ENCODE peak calls at places on chromosomes 11 and 22, in eight cellular contexts. O, D, Q, N, G, A, F and I are unnamed samples.

GRCh38 chr11:19110290-19110689 is 6.7 kb upstream of the ZDHHC13 start:
- DNase-seq in O (peak), D (no peak), Q (no peak), N (peak), G (no peak), A (peak), F (no peak), I (no peak)

GRCh38 chr11:69148806-69149205 is 6.9 kb upstream of the SMIM38 start:
- DNase-seq in O (no peak), D (no peak), Q (no peak), N (no peak), G (no peak), A (no peak), F (no peak), I (no peak)

GRCh38 chr11:11909727-11910126 is 68.0 kb downstream of the USP47 start:
- DNase-seq in O (no peak), D (peak), Q (no peak), N (no peak), G (peak), A (no peak), F (no peak), I (no peak)

GRCh38 chr11:119016216-119017009 is 1.7 kb downstream of the RPS25 start:
- DNase-seq in O (no peak), D (no peak), Q (no peak), N (no peak), G (no peak), A (no peak), F (no peak), I (no peak)

GRCh38 chr11:35348898-35349687 is 70.3 kb downstream of the SLC1A2 start:
- DNase-seq in O (no peak), D (no peak), Q (no peak), N (no peak), G (no peak), A (no peak), F (no peak), I (no peak)

GRCh38 chr11:10807629-10808552 is 835 bp downstream of the EIF4G2 start:
- DNase-seq in O (peak), D (peak), Q (peak), N (peak), G (peak), A (peak), F (peak), I (no peak)

GRCh38 chr11:65298655-65299179 is 15.9 kb upstream of the CDC42EP2 start:
- DNase-seq in O (no peak), D (peak), Q (no peak), N (peak), G (peak), A (peak), F (no peak), I (peak)

GRCh38 chr11:60931897-60932296 is 7.6 kb downstream of the TMEM132A start:
- DNase-seq in O (no peak), D (no peak), Q (no peak), N (peak), G (no peak), A (no peak), F (no peak), I (no peak)

GRCh38 chr22:24796860-24797259 is 9.2 kb upstream of the SGSM1 start:
- DNase-seq in O (no peak), D (no peak), Q (no peak), N (no peak), G (no peak), A (no peak), F (no peak), I (no peak)

GRCh38 chr11:67675058-67675747 is 780 bp upstream of the ALDH3B2 start:
- DNase-seq in O (no peak), D (no peak), Q (no peak), N (no peak), G (no peak), A (no peak), F (no peak), I (no peak)

GRCh38 chr11:106281455-106282173 is 204.2 kb downstream of the AASDHPPT start:
- DNase-seq in O (no peak), D (peak), Q (no peak), N (no peak), G (peak), A (no peak), F (peak), I (peak)

GRCh38 chr11:107043242-107043991 is 25.1 kb upstream of the GUCY1A2 start:
- DNase-seq in O (no peak), D (peak), Q (no peak), N (no peak), G (peak), A (no peak), F (no peak), I (peak)

GRCh38 chr11:94758671-94759070 is 9.5 kb upstream of the AMOTL1 start:
- DNase-seq in O (no peak), D (no peak), Q (no peak), N (no peak), G (no peak), A (no peak), F (no peak), I (no peak)

GRCh38 chr11:119551726-119552510 is 128.9 kb upstream of the THY1 start:
- DNase-seq in O (no peak), D (no peak), Q (peak), N (no peak), G (no peak), A (no peak), F (no peak), I (no peak)

GRCh38 chr11:131506376-131506775 is 136.0 kb downstream of the NTM start:
- DNase-seq in O (no peak), D (no peak), Q (no peak), N (no peak), G (no peak), A (no peak), F (no peak), I (no peak)

GRCh38 chr22:41256254-41256897 is 15.6 kb upstream of the CHADL start:
- DNase-seq in O (no peak), D (peak), Q (no peak), N (no peak), G (peak), A (no peak), F (peak), I (peak)

GRCh38 chr22:19178065-19178658 is 374 bp downstream of the SLC25A1 start:
- DNase-seq in O (peak), D (peak), Q (peak), N (peak), G (peak), A (peak), F (no peak), I (peak)

GRCh38 chr11:16607675-16608644 is 130.5 kb upstream of the C11orf58 start:
- DNase-seq in O (peak), D (peak), Q (peak), N (peak), G (peak), A (peak), F (no peak), I (no peak)

GRCh38 chr22:37381489-37381888 is 45.8 kb downstream of the ELFN2 start:
- DNase-seq in O (no peak), D (peak), Q (no peak), N (no peak), G (peak), A (no peak), F (no peak), I (peak)

GRCh38 chr11:92776676-92777075 is 192.8 kb upstream of the MTNR1B start:
- DNase-seq in O (no peak), D (no peak), Q (no peak), N (no peak), G (no peak), A (no peak), F (no peak), I (no peak)

GRCh38 chr22:30312053-30312452 is 14.7 kb downstream of the TBC1D10A start:
- DNase-seq in O (no peak), D (peak), Q (no peak), N (no peak), G (peak), A (no peak), F (no peak), I (peak)

GRCh38 chr22:26431151-26431995 is 2.3 kb downstream of the ASPHD2 start:
- DNase-seq in O (no peak), D (no peak), Q (no peak), N (no peak), G (no peak), A (no peak), F (no peak), I (no peak)

GRCh38 chr22:20268350-20269012 is 363 bp upstream of the RTN4R start:
- DNase-seq in O (peak), D (peak), Q (peak), N (peak), G (peak), A (peak), F (peak), I (peak)

GRCh38 chr22:50270302-50271010 is at the start of gene MAPK11:
- DNase-seq in O (peak), D (peak), Q (peak), N (peak), G (peak), A (peak), F (peak), I (peak)
- TF ChIP-seq CTCF in O (no peak), D (no peak), Q (no peak), N (no peak), G (no peak), A (no peak), F (no peak), I (no peak)

GRCh38 chr11:81444306-81444705 is 1289.4 kb downstream of the FAM181B start:
- DNase-seq in O (no peak), D (no peak), Q (peak), N (no peak), G (no peak), A (no peak), F (no peak), I (no peak)
- TF ChIP-seq CTCF in O (no peak), D (no peak), Q (peak), N (no peak), G (no peak), A (no peak), F (no peak), I (no peak)

GRCh38 chr11:44456544-44457270 is 108.8 kb upstream of the CD82 start:
- DNase-seq in O (no peak), D (no peak), Q (peak), N (peak), G (no peak), A (no peak), F (peak), I (no peak)

GRCh38 chr11:44453871-44454270 is 111.6 kb upstream of the CD82 start:
- DNase-seq in O (no peak), D (no peak), Q (no peak), N (no peak), G (no peak), A (no peak), F (no peak), I (no peak)

GRCh38 chr11:44453213-44453612 is 112.2 kb upstream of the CD82 start:
- DNase-seq in O (no peak), D (no peak), Q (no peak), N (no peak), G (no peak), A (peak), F (no peak), I (no peak)

GRCh38 chr11:44451706-44452105 is 113.8 kb upstream of the CD82 start:
- DNase-seq in O (no peak), D (no peak), Q (no peak), N (no peak), G (no peak), A (no peak), F (no peak), I (no peak)

GRCh38 chr11:44454686-44455085 is 110.8 kb upstream of the CD82 start:
- DNase-seq in O (no peak), D (no peak), Q (no peak), N (no peak), G (no peak), A (peak), F (no peak), I (no peak)
- TF ChIP-seq CTCF in O (no peak), D (no peak), Q (no peak), N (no peak), G (no peak), A (no peak), F (no peak), I (no peak)

DNA sequence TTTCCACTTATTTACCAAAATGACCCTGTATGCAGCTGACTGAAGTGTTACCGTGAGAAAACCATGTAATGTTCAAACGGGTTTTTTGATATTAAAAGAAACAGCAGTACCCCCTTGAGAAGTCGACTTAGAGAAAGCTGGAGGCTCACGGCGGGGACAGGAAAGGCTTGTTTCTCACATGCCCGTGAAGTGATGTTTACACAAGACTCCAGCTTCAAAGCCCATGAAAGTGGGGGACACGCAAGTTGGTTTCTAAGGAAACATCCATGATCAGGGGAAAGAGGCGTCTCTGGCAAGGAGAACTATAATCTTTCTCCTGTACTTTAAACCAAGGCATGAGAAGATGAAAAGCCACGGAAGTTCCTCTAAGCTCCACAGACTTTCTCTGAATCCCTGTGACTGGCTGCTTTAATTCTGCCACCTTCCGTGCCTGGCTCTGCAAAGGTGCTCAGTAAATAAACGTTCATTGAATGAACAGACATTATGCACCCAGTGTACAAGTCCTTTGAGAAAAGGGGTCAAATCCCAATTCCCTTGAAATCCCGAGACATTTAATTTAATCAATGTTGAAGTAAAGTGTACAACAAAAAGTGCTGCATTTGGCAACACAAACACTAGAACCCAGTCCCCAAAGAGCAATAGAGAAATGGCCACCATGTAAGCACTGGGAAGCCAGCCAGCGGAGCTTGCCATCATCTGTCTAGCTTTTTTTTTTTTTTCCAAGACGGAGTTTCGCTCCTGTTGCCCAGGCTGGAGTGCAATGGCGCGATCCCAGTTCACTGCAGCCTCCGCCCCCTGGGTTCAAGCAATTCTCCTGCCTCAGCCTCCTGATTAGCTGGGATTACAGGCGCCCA is 58.7 kb downstream of the AHNAK start:
- DNase-seq in O (no peak), D (peak), Q (no peak), N (peak), G (no peak), A (no peak), F (no peak), I (no peak)
- TF ChIP-seq CTCF in O (no peak), D (no peak), Q (no peak), N (no peak), G (no peak), A (no peak), F (no peak), I (no peak)

DNA sequence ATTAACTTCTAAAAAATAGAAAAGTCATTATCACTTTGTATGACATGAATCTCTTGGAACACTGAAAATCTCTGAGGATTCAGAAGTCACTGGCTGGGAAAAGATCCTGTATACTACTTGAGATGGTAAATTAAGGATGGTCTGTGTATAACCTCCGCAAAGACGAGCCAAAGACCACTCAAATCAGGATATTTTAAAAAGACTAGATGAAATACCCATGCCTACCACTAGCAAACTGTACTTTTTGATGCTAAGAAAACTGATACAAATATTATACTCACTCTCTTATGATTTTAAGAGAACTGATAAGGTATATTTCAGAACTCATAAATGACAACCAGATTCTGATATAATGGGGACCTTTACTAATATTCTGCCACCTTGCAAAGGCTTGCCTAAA is 78.6 kb upstream of the APOA1 start:
- DNase-seq in O (no peak), D (no peak), Q (no peak), N (no peak), G (no peak), A (no peak), F (no peak), I (no peak)
- TF ChIP-seq CTCF in O (no peak), D (no peak), Q (no peak), N (no peak), G (peak), A (no peak), F (no peak), I (no peak)

GRCh38 chr22:39520874-39521857 is 804 bp downstream of the ATF4 start:
- DNase-seq in O (peak), D (peak), Q (peak), N (peak), G (peak), A (peak), F (peak), I (peak)

GRCh38 chr22:39520054-39520873 is at the start of gene ATF4:
- DNase-seq in O (peak), D (peak), Q (peak), N (peak), G (peak), A (peak), F (peak), I (peak)

GRCh38 chr22:39518996-39519680 is 1.2 kb upstream of the ATF4 start:
- DNase-seq in O (no peak), D (peak), Q (no peak), N (peak), G (peak), A (no peak), F (no peak), I (no peak)

GRCh38 chr22:39518124-39518786 is 2.1 kb upstream of the ATF4 start:
- DNase-seq in O (no peak), D (no peak), Q (no peak), N (peak), G (peak), A (no peak), F (no peak), I (peak)

DNA sequence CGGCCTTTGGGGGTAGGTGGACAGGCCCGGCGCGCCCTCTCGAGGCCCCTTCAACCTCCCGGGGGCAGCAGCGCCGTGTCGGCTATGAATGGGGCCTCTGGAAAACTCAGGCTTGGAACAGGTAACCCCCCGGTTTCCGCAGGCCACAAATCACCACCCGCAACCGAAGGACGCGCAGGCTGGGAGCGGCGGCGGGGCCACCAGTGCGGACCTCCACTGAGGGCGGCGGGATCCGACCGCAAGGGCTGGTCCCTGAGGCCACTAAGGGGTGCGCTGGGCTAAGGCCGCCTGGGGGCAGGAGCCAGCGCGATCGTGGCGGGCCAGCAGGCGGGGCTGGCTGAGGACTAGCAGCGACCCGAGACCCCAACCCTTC is 695 bp upstream of the ATF4 start:
- DNase-seq in O (peak), D (peak), Q (peak), N (peak), G (no peak), A (peak), F (peak), I (peak)
- TF ChIP-seq CTCF in O (no peak), D (peak), Q (peak), N (peak), G (peak), A (peak), F (peak), I (peak)

GRCh38 chr11:2150206-2150847 is 10.7 kb downstream of the INS start:
- DNase-seq in O (no peak), D (peak), Q (peak), N (no peak), G (peak), A (no peak), F (peak), I (peak)
- TF ChIP-seq CTCF in O (no peak), D (peak), Q (peak), N (peak), G (peak), A (peak), F (peak), I (peak)

GRCh38 chr22:46833228-46833627 is 70.8 kb downstream of the TBC1D22A start:
- DNase-seq in O (peak), D (no peak), Q (peak), N (peak), G (peak), A (no peak), F (peak), I (no peak)
- TF ChIP-seq CTCF in O (no peak), D (peak), Q (peak), N (peak), G (peak), A (peak), F (no peak), I (peak)